ENCODE peak calls at places on chromosome 13, in five cellular contexts. A, Z, X, B and P are unnamed samples.

GRCh38 chr13:20993661-20994440 is 67.5 kb downstream of the LATS2 start:
- DNase-seq in X (peak), Z (peak), A (no peak), B (no peak), P (peak)

GRCh38 chr13:106919638-106920037 is 351.7 kb upstream of the ARGLU1 start:
- DNase-seq in B (peak), X (no peak), A (no peak), Z (no peak), P (no peak)

GRCh38 chr13:84192125-84192524 is 309.9 kb upstream of the SLITRK1 start:
- DNase-seq in B (no peak), X (no peak), A (no peak), Z (peak), P (peak)

GRCh38 chr13:53126803-53127202 is 98.2 kb downstream of the OLFM4 start:
- DNase-seq in A (no peak), B (no peak), Z (peak), X (peak), P (no peak)

GRCh38 chr13:26583662-26584061 is 26.2 kb downstream of the WASF3 start:
- DNase-seq in B (no peak), A (no peak), X (no peak), Z (no peak), P (no peak)

GRCh38 chr13:21637296-21637695 is 33.3 kb upstream of the MICU2 start:
- DNase-seq in Z (no peak), X (no peak), A (no peak), B (no peak), P (no peak)

GRCh38 chr13:32117696-32118095 is 86.1 kb downstream of the FRY start:
- DNase-seq in B (peak), Z (no peak), X (peak), A (no peak), P (no peak)

GRCh38 chr13:87344176-87344575 is 327.0 kb upstream of the SLITRK5 start:
- DNase-seq in X (no peak), B (no peak), A (no peak), Z (no peak), P (no peak)

GRCh38 chr13:50599046-50599445 is 244.4 kb downstream of the DLEU7 start:
- DNase-seq in A (no peak), Z (no peak), B (no peak), X (no peak), P (no peak)

GRCh38 chr13:40017662-40018262 is 362.3 kb downstream of the COG6 start:
- DNase-seq in Z (no peak), A (no peak), B (no peak), X (no peak), P (no peak)

GRCh38 chr13:61414136-61414535 is 1.5 kb downstream of the PCDH20 start:
- DNase-seq in A (no peak), Z (no peak), B (no peak), X (no peak), P (no peak)

GRCh38 chr13:61417171-61417570 is 1.5 kb upstream of the PCDH20 start:
- DNase-seq in B (no peak), Z (no peak), A (no peak), X (no peak), P (no peak)

GRCh38 chr13:61413572-61413971 is 2.1 kb downstream of the PCDH20 start:
- DNase-seq in Z (no peak), A (no peak), B (no peak), X (no peak), P (no peak)

GRCh38 chr13:61414686-61415664 is 674 bp downstream of the PCDH20 start:
- DNase-seq in B (no peak), X (no peak), A (peak), Z (no peak), P (no peak)

DNA sequence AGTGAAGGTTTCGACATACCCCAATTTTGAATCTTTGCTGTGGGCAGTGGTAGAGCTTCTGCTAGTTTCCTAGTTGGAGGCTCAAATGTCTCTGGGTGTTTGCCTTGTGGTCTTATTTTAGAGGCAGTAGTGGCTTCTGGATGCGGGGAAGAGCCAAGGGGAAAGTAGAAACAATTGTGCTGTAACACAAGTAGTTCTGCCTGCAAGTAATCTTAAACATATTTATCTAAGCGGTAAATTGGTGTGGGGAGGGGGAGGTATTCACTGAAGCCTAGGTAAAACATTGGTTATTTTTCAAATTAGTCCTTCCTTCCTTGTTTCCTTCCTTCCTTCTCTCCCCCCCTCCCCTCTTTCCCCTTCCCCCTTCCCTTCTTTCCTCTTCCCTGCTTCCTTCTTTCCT is at the start of gene PCDH20:
- DNase-seq in Z (no peak), X (no peak), B (no peak), A (no peak), P (no peak)
- H3K4me3 ChIP-seq in Z (no peak), X (peak), B (peak), A (no peak), P (no peak)

GRCh38 chr13:73984949-73985691 is 149.1 kb downstream of the KLF12 start:
- DNase-seq in X (no peak), B (no peak), A (no peak), Z (no peak), P (no peak)

GRCh38 chr13:73984201-73984600 is 150.0 kb downstream of the KLF12 start:
- DNase-seq in Z (no peak), B (no peak), X (no peak), A (no peak), P (no peak)

GRCh38 chr13:73983109-73983508 is 151.1 kb downstream of the KLF12 start:
- DNase-seq in B (no peak), Z (no peak), A (no peak), X (no peak), P (no peak)

GRCh38 chr13:73987618-73988017 is 146.6 kb downstream of the KLF12 start:
- DNase-seq in B (no peak), Z (no peak), A (no peak), X (no peak), P (no peak)

DNA sequence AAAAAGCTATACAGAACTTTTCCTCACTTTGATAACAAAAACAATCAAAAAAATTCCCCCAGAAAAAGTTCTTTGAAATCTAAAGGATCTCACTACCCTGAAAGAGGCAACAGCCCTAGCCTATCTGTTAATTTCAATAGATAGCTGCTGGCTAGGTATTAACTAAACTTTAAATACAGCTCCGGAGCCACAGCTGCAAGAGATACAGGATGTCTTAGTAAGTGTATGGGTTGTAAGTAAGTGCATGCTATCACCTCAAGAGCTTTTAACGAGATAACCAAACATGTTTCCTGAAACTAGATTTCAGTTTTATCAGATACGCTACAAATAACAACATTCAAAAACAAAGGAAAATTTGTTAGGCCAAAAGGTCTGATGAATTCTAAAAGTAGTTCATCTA is 148.4 kb downstream of the KLF12 start:
- DNase-seq in B (no peak), A (no peak), Z (no peak), X (no peak), P (no peak)
- H3K4me3 ChIP-seq in B (no peak), A (no peak), Z (no peak), X (no peak), P (no peak)

GRCh38 chr13:85347251-85347650 is 452.0 kb downstream of the SLITRK6 start:
- DNase-seq in A (no peak), B (no peak), Z (peak), X (no peak), P (no peak)
- H3K4me3 ChIP-seq in A (no peak), B (no peak), Z (no peak), X (no peak), P (no peak)

DNA sequence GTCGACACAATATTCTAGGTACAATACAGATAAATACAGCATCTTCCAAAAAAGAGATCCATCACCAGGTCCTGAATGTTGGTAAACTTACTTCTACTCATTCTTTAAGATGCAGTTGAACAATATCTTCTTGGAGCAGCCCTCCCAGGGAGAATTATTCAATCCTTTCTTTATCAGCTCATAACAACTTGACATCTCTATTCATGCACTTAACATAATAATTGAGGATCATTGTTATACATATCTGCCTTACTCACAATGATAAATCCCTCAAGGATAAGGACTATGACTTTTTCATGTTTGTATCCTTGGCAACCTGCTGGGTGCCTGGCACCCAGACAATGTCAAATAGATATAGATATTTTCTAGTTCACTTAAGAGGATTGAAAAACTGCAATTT is 219.5 kb downstream of the POU4F1 start:
- DNase-seq in Z (no peak), X (no peak), A (no peak), B (no peak), P (no peak)
- H3K4me3 ChIP-seq in Z (no peak), X (no peak), A (no peak), B (no peak), P (no peak)

GRCh38 chr13:102402292-102402691 is 444 bp upstream of the FGF14 start:
- DNase-seq in A (no peak), Z (no peak), B (no peak), X (no peak), P (no peak)

GRCh38 chr13:102401755-102402154 is at the start of gene FGF14:
- DNase-seq in Z (no peak), X (no peak), A (no peak), B (no peak), P (no peak)

GRCh38 chr13:102399791-102400618 is 1.8 kb downstream of the FGF14 start:
- DNase-seq in Z (no peak), A (no peak), B (no peak), X (no peak), P (no peak)

GRCh38 chr13:102400619-102401125 is 1.2 kb downstream of the FGF14 start:
- DNase-seq in Z (no peak), A (no peak), B (no peak), X (no peak), P (no peak)

DNA sequence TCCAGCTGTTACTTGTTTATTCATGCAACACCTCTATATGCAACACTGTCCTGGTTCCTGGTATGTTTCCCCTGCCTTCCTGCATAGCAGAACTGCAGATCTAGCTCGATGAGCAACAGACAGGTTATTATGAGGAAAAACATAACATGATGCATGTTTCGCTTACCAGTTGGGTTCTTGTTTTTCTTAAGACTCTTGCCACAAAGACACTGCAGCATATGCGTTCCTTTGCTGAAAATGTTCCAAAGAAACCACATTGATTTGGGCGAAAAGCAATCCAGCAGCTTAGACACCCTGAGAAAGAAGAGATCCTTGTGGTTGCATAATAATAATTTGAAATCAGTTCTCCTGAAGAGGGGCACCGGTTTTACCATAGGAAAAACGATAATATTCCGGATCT is 543 bp downstream of the FGF14 start:
- DNase-seq in Z (no peak), B (no peak), X (no peak), A (no peak), P (no peak)
- H3K4me3 ChIP-seq in Z (no peak), B (peak), X (peak), A (no peak), P (no peak)

DNA sequence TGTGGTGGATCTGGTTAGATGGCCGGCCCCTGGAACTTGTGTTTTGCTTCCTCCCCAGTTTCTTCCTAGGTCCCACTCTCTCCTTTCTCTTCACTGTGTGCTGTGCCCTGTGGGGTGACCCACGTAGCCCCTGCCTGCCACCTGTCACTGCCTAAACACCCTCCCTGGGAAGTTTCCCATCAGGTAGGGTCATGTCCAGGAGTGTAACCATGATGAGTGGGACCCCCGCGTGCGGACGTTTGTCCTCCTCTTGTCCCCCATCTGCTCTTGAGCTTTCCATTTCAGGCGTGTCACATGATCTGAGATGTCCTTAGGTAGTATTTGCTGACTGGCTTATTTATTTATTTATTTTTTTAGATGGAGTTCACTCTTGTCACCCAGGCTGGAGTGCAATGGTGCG is 61.3 kb downstream of the ARHGEF7 start:
- DNase-seq in X (no peak), Z (no peak), A (no peak), B (no peak), P (no peak)
- H3K4me3 ChIP-seq in X (no peak), Z (no peak), A (no peak), B (no peak), P (no peak)

DNA sequence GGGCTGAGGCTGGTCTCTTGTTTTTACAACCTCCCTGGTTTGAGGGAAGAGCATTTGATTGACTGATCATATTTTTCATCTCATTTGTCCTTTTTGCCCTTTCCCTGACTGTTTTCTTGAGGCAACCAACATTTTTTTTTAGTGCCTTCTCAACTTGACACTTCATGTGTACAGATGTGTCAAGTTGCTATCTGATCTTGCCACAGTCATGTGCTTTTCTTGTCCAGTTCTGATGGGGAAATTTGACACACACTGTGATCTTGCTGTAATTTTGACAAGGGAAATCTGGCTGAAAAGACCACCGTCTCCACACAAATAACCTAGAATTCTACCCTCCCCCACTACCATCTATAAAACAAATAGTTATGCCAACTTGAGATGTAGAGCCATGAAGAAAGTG is 329.6 kb downstream of the KCTD12 start:
- DNase-seq in A (no peak), Z (no peak), X (no peak), B (no peak), P (no peak)
- H3K4me3 ChIP-seq in A (no peak), Z (no peak), X (no peak), B (no peak), P (no peak)

GRCh38 chr13:114126789-114127472 is 5.5 kb downstream of the RASA3 start:
- DNase-seq in Z (no peak), A (no peak), B (no peak), X (no peak), P (no peak)

GRCh38 chr13:114128624-114129522 is 3.5 kb downstream of the RASA3 start:
- DNase-seq in Z (peak), A (no peak), X (peak), B (peak), P (no peak)

GRCh38 chr13:114129649-114130062 is 2.8 kb downstream of the RASA3 start:
- DNase-seq in B (no peak), X (no peak), Z (no peak), A (no peak), P (no peak)

GRCh38 chr13:114128348-114128623 is 4.1 kb downstream of the RASA3 start:
- DNase-seq in B (no peak), A (no peak), X (no peak), Z (no peak), P (no peak)

GRCh38 chr13:114127473-114128347 is 4.7 kb downstream of the RASA3 start:
- DNase-seq in X (peak), A (no peak), B (no peak), Z (no peak), P (no peak)
- H3K4me3 ChIP-seq in X (peak), A (no peak), B (peak), Z (no peak), P (no peak)

DNA sequence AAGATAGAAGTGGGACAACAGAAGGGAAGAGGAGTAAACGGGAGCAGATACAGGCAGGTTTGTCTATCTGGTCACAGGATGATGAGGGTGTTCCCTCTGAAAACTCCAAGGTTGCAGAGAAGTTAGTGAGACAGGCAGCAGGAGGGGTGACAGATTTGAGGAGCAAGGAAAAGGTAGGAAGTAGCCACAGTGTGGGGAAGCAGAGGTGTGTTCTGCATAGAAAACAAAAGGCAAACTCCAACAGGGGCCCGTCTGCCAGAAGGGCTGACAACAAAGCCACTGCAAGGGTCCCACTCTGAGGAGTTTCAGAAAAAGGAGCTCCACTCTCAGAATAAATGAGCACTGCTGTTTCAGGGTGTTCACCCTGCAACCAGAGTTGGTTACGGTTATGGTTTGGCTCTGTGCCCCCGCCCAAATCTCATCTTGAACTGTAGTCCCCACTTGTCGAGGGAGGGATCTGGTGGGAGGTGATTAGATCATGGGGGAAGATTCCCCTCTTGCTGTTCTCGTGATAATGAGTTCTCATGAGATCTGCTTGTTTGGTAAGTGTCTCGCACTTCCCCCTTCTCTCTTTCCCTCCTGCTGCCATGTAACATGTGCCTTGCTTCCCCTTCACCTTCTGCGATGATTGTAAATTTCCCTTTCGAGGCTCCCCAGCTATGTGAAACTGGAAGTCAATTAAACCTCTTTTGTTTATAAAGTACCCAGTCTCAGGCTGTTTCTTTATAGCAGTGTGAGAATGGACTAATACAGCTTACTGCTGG is 32.1 kb downstream of the SMAD9 start:
- DNase-seq in B (no peak), X (no peak), Z (no peak), A (no peak), P (no peak)
- H3K4me3 ChIP-seq in B (no peak), X (no peak), Z (no peak), A (no peak), P (no peak)

DNA sequence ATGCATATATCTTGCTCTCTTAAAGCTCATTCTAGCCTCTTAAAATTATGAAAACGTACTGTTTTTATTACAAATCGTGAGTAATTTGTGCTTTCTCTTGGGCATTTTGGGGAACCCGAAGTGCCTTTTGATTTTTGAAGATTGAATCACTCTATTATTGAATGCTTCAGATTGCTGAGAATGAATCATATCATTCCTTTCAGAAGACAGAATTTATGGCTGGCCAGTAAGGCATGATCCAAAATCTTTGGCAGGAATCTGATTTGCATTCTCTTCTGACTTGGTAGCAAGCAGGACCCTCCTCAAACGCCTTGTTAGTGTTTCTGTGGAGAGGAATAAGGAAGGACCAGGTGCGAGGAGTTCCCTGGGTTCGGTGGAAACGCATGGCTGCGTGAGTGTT is 49.5 kb downstream of the STARD13 start:
- DNase-seq in B (no peak), A (no peak), Z (peak), X (no peak), P (no peak)
- H3K4me3 ChIP-seq in B (peak), A (no peak), Z (no peak), X (no peak), P (no peak)